ENCODE peak calls at places on chromosomes 5 and 9, in seven cellular contexts. S is cardiac muscle cell; O is dorsolateral prefrontal cortex; W is CD4-positive, alpha-beta T cell; I is right lobe of liver; M is adrenal gland; Q is GM23338. R is an unnamed sample.

GRCh38 chr5:156991714-156992113 is 28.7 kb upstream of the TIMD4 start:
- DNase-seq in S (no peak), O (no peak), W (no peak), I (peak; percentile 27), M (no peak), Q (no peak), R (no peak)

GRCh38 chr5:98780390-98780789 is 6.9 kb downstream of the RGMB start:
- DNase-seq in S (no peak), O (no peak), W (no peak), I (no peak), M (no peak), Q (no peak), R (peak; percentile 31)

GRCh38 chr5:132816083-132816482 is 3.0 kb downstream of the SOWAHA start:
- DNase-seq in S (no peak), O (no peak), W (no peak), I (no peak), M (no peak), Q (no peak), R (no peak)

GRCh38 chr5:38600334-38601045 is 44.0 kb upstream of the LIFR start:
- DNase-seq in S (no peak), O (no peak), W (no peak), I (no peak), M (no peak), Q (no peak), R (no peak)

GRCh38 chr9:105455836-105456475 is 8.1 kb downstream of the FSD1L start:
- DNase-seq in S (no peak), O (no peak), W (no peak), I (no peak), M (no peak), Q (no peak), R (no peak)

GRCh38 chr9:12884736-12885395 is 110.0 kb downstream of the LURAP1L start:
- DNase-seq in S (peak; percentile 9), O (no peak), W (no peak), I (no peak), M (no peak), Q (peak; percentile 57), R (peak; percentile 63)

GRCh38 chr5:33969572-33970452 is 14.7 kb downstream of the SLC45A2 start:
- DNase-seq in S (peak; percentile 66), O (no peak), W (no peak), I (no peak), M (peak; percentile 17), Q (peak; percentile 75), R (peak; percentile 49)

GRCh38 chr5:56856779-56857178 is 41.4 kb downstream of the MAP3K1 start:
- DNase-seq in S (no peak), O (no peak), W (no peak), I (no peak), M (no peak), Q (no peak), R (no peak)

GRCh38 chr5:38715671-38716070 is 130.1 kb upstream of the OSMR start:
- DNase-seq in S (no peak), O (peak; percentile 63), W (no peak), I (no peak), M (no peak), Q (no peak), R (no peak)

GRCh38 chr9:137673871-137674270 is 55.1 kb downstream of the EHMT1 start:
- DNase-seq in S (peak; percentile 37), O (no peak), W (no peak), I (no peak), M (no peak), Q (no peak), R (no peak)

GRCh38 chr9:74721696-74722660 is 165.7 kb downstream of the TRPM6 start:
- DNase-seq in S (no peak), O (no peak), W (no peak), I (no peak), M (no peak), Q (no peak), R (no peak)

GRCh38 chr9:108996653-108997052 is 16.6 kb downstream of the CTNNAL1 start:
- DNase-seq in S (no peak), O (no peak), W (no peak), I (no peak), M (no peak), Q (no peak), R (no peak)

GRCh38 chr5:140565024-140565779 is 574 bp downstream of the SLC35A4 start:
- DNase-seq in S (no peak), O (no peak), W (no peak), I (no peak), M (no peak), Q (no peak), R (peak; percentile 14)

GRCh38 chr9:134455951-134456739 is 129.9 kb downstream of the RXRA start:
- DNase-seq in S (no peak), O (no peak), W (peak; percentile 63), I (peak; percentile 87), M (peak; percentile 71), Q (no peak), R (peak; percentile 95)

GRCh38 chr9:136485049-136485647 is 2.3 kb upstream of the SEC16A start:
- DNase-seq in S (peak; percentile 84), O (peak; percentile 92), W (peak; percentile 74), I (peak; percentile 84), M (peak; percentile 88), Q (peak; percentile 90), R (peak; percentile 74)

DNA sequence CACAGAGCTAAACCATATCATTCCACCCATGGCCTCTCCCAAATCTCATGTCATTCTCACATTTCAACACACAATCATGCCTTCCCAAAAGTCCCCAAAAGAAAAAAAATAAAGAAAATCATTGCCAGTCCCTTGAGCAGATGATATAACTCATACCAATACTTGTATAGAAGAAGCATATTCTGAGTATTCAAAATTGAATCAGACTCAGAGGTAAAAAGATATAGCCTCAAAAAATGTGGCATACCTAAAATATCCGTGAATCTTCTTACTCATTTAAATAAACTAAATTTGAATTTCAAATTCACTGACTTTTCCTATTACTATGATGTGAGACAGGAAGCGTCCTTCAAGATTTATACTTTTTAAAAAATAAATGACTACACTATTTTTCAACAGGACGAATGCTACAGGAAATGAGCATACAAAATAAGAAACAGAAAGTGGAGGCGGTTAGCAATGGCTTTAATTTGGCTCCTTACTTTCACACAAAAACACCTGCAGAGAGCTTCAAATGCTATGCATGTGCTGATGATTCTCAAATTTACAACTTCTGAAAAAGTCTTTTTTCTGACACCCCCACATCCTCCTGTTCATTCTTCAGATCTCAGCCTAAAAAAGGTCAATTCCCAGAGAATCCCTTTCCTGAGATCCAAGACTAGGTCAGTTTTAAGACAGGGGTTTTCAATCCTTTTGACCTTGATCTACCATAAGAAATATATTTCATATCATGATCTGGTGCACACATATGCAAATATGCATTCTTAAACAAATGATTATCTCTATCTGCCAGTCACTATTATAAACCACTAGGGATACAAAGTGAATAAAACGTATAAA is 39.6 kb upstream of the DMXL1 start:
- DNase-seq in S (no peak), O (no peak), W (no peak), I (no peak), M (no peak), Q (no peak), R (no peak)
- H3K27ac ChIP-seq in S (no peak overlapping the region), O (no peak overlapping the region), W (no peak overlapping the region), I (no peak overlapping the region), M (no peak overlapping the region), Q (peak overlapping the region; percentile 7), R (no peak overlapping the region)

GRCh38 chr9:91698266-91698665 is 251.8 kb downstream of the ROR2 start:
- DNase-seq in S (no peak), O (no peak), W (no peak), I (no peak), M (no peak), Q (no peak), R (no peak)

GRCh38 chr9:91693226-91693625 is 256.8 kb downstream of the ROR2 start:
- DNase-seq in S (no peak), O (no peak), W (no peak), I (no peak), M (no peak), Q (no peak), R (no peak)

GRCh38 chr9:91694081-91694870 is 255.8 kb downstream of the ROR2 start:
- DNase-seq in S (no peak), O (no peak), W (no peak), I (no peak), M (no peak), Q (no peak), R (no peak)

GRCh38 chr9:91700475-91700874 is 249.6 kb downstream of the ROR2 start:
- DNase-seq in S (no peak), O (no peak), W (no peak), I (no peak), M (no peak), Q (no peak), R (no peak)

GRCh38 chr9:91697201-91697600 is 252.8 kb downstream of the ROR2 start:
- DNase-seq in S (no peak), O (no peak), W (no peak), I (no peak), M (no peak), Q (no peak), R (no peak)
- H3K27ac ChIP-seq in S (no peak overlapping the region), O (no peak overlapping the region), W (no peak overlapping the region), I (no peak overlapping the region), M (no peak overlapping the region), Q (no peak overlapping the region), R (no peak overlapping the region)

GRCh38 chr5:3230254-3230653 is 365.4 kb upstream of the IRX1 start:
- DNase-seq in S (no peak), O (no peak), W (no peak), I (no peak), M (no peak), Q (no peak), R (no peak)

GRCh38 chr5:3225201-3225960 is 370.3 kb upstream of the IRX1 start:
- DNase-seq in S (no peak), O (no peak), W (no peak), I (no peak), M (no peak), Q (no peak), R (no peak)

GRCh38 chr5:3226171-3226570 is 369.5 kb upstream of the IRX1 start:
- DNase-seq in S (no peak), O (peak; percentile 63), W (no peak), I (no peak), M (no peak), Q (no peak), R (no peak)

GRCh38 chr5:3234566-3234965 is 361.1 kb upstream of the IRX1 start:
- DNase-seq in S (no peak), O (no peak), W (no peak), I (no peak), M (no peak), Q (no peak), R (no peak)

DNA sequence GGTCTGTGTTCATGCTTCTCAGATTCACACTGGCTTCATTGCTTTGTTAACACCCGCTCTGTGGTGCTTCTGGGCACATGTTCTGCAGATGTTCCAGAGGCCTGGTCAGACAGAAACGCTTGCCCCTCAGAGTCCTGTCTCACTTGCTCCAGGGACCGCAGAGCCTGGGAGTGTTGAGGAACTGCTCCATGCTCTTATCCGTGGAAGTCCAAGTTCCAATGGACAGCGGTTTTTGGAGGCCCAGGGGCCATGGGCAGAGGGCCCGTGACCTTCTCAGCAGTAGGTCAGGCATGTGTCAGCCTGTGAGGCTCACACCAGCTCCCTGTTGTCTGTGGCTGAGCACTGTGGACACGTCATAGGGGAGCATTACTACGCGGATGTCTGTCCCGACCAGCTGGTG is 364.7 kb upstream of the IRX1 start:
- DNase-seq in S (no peak), O (no peak), W (no peak), I (no peak), M (no peak), Q (no peak), R (no peak)
- H3K27ac ChIP-seq in S (no peak overlapping the region), O (no peak overlapping the region), W (no peak overlapping the region), I (no peak overlapping the region), M (no peak overlapping the region), Q (no peak overlapping the region), R (no peak overlapping the region)

GRCh38 chr5:155150012-155150411 is 136.5 kb downstream of the KIF4B start:
- DNase-seq in S (no peak), O (no peak), W (no peak), I (no peak), M (no peak), Q (no peak), R (no peak)

GRCh38 chr5:155154973-155155372 is 141.4 kb downstream of the KIF4B start:
- DNase-seq in S (no peak), O (no peak), W (no peak), I (no peak), M (no peak), Q (no peak), R (no peak)
- H3K27ac ChIP-seq in S (no peak overlapping the region), O (no peak overlapping the region), W (no peak overlapping the region), I (no peak overlapping the region), M (no peak overlapping the region), Q (no peak overlapping the region), R (no peak overlapping the region)